ENCODE peak calls at places on chromosome 2, in ten cellular contexts. I, G, K, F, A, B, D, R, C and N are unnamed samples.

GRCh38 chr2:119485336-119486110 is 38.8 kb downstream of the SCTR start:
- DNase-seq in I (no peak), G (no peak), K (no peak), F (peak; percentile 35), A (no peak), B (no peak), D (no peak), R (no peak), C (peak; percentile 73), N (no peak)

GRCh38 chr2:191682148-191682547 is 4.2 kb downstream of the NABP1 start:
- DNase-seq in I (no peak), G (no peak), K (no peak), F (no peak), A (no peak), B (peak; percentile 59), D (no peak), R (no peak), C (no peak), N (no peak)

GRCh38 chr2:238501311-238501710 is 74.6 kb downstream of the ASB1 start:
- DNase-seq in I (no peak), G (no peak), K (no peak), F (no peak), A (no peak), B (no peak), D (no peak), R (no peak), C (no peak), N (no peak)

GRCh38 chr2:212005077-212005671 is 533.4 kb downstream of the ERBB4 start:
- DNase-seq in I (peak; percentile 24), G (peak; percentile 32), K (no peak), F (no peak), A (peak; percentile 59), B (peak; percentile 39), D (peak; percentile 30), R (peak; percentile 35), C (peak; percentile 26), N (no peak)

GRCh38 chr2:37711831-37712230 is 40.4 kb upstream of the CDC42EP3 start:
- DNase-seq in I (no peak), G (no peak), K (no peak), F (no peak), A (peak; percentile 26), B (peak; percentile 64), D (peak; percentile 13), R (no peak), C (no peak), N (no peak)

GRCh38 chr2:239929504-239929903 is 95.6 kb downstream of the NDUFA10 start:
- DNase-seq in I (no peak), G (peak; percentile 26), K (no peak), F (no peak), A (no peak), B (no peak), D (no peak), R (no peak), C (no peak), N (no peak)

GRCh38 chr2:128261245-128262128 is 57.2 kb downstream of the HS6ST1 start:
- DNase-seq in I (no peak), G (no peak), K (no peak), F (peak; percentile 13), A (no peak), B (no peak), D (no peak), R (no peak), C (no peak), N (no peak)

GRCh38 chr2:29443086-29443485 is 327.9 kb downstream of the CLIP4 start:
- DNase-seq in I (no peak), G (no peak), K (no peak), F (no peak), A (no peak), B (no peak), D (no peak), R (no peak), C (no peak), N (no peak)

GRCh38 chr2:213490087-213490486 is 205.8 kb downstream of the SPAG16 start:
- DNase-seq in I (no peak), G (no peak), K (no peak), F (no peak), A (no peak), B (no peak), D (no peak), R (no peak), C (no peak), N (no peak)
- TF ChIP-seq CTCF in I (no peak), G (no peak), K (no peak), F (no peak), A (no peak), B (no peak), D (peak; percentile 9), R (peak; percentile 37), C (no peak), N (no peak)

GRCh38 chr2:77144772-77145171 is 377.4 kb downstream of the LRRTM4 start:
- DNase-seq in I (no peak), G (no peak), K (no peak), F (no peak), A (no peak), B (no peak), D (no peak), R (no peak), C (no peak), N (no peak)

GRCh38 chr2:77147154-77147553 is 375.0 kb downstream of the LRRTM4 start:
- DNase-seq in I (no peak), G (no peak), K (no peak), F (no peak), A (no peak), B (no peak), D (no peak), R (no peak), C (no peak), N (no peak)

GRCh38 chr2:77149565-77149964 is 372.6 kb downstream of the LRRTM4 start:
- DNase-seq in I (no peak), G (no peak), K (no peak), F (no peak), A (no peak), B (no peak), D (no peak), R (no peak), C (no peak), N (no peak)
- TF ChIP-seq CTCF in I (no peak), G (no peak), K (no peak), F (no peak), A (no peak), B (no peak), D (no peak), R (no peak), C (no peak), N (no peak)

GRCh38 chr2:171540437-171540836 is 18.2 kb downstream of the CYBRD1 start:
- DNase-seq in I (no peak), G (no peak), K (no peak), F (no peak), A (no peak), B (no peak), D (no peak), R (no peak), C (no peak), N (no peak)

GRCh38 chr2:171547256-171547655 is 25.0 kb downstream of the CYBRD1 start:
- DNase-seq in I (no peak), G (no peak), K (no peak), F (no peak), A (no peak), B (no peak), D (no peak), R (no peak), C (no peak), N (no peak)

GRCh38 chr2:171545086-171545485 is 22.8 kb downstream of the CYBRD1 start:
- DNase-seq in I (no peak), G (no peak), K (no peak), F (no peak), A (no peak), B (no peak), D (no peak), R (no peak), C (no peak), N (no peak)

DNA sequence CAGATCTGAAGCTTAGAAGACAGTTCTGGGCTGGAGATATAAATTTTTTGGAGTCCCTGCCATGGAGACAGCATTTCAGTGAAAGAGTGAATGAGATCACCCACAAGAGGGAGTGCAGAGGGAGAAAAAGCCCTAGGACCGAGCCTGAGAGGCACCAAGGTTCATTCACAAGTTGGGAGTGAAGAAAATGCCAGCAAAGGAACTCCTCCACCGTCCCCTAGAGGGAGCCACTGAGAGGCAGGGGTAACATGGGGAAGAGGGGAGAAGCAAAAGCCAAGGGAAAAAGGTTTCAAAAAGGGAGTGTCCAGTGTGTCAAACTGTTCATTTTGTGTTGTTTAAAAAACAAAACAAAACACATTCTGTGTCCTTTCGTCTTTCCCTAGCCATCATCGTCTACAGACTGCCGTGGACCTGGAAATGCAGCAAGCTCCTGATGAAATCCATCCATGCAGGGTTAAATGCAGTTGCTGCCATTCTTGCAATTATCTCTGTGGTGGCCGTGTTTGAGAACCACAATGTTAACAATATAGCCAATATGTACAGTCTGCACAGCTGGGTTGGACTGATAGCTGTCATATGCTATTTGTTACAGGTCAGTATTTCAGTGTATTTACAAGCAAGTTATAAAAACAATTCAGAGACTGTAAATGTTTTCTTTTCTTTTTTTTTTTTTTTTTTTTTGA is 19.1 kb downstream of the CYBRD1 start:
- DNase-seq in I (no peak), G (no peak), K (no peak), F (no peak), A (no peak), B (no peak), D (no peak), R (no peak), C (no peak), N (no peak)
- TF ChIP-seq CTCF in I (no peak), G (no peak), K (peak; percentile 14), F (peak; percentile 21), A (peak; percentile 58), B (peak; percentile 55), D (peak; percentile 27), R (peak; percentile 55), C (peak; percentile 10), N (peak; percentile 28)

DNA sequence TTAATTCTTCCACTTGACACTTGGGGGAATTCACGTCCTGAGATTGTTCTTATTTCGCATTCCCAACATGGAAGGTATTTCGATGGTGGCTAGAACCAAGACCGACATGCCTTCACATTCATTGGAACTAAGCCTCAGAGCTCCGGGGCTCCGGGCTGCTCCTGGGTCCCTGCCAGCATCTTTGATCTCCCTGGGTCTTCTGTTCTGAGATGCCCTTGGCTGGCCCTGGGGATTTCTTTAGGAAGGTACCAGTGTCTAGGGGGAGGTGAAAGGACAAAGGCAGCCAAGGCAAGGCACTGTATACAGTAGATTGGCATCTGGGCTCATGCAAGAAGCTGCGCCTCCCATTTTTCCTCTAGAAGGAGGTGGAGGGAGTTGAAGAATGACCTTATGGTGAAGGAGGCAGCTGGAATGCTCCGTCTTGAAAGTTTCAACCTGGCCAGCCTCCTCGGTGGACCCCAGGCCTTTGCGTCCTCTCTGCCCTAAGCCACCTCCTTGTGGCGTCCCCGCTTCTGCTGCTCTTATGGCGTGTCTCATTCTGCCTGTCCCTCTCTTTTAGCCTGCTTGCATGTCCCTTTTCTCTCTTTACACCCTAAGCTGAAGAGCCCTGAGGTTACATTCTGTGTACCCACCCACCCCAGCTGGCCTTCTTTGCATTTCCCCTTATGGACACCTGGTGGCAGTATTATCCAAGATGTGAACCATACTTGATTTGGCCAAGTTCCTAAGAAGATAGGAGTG is 77.1 kb downstream of the DYSF start:
- DNase-seq in I (peak; percentile 34), G (no peak), K (no peak), F (peak; percentile 16), A (peak; percentile 67), B (peak; percentile 53), D (peak; percentile 57), R (peak; percentile 52), C (no peak), N (no peak)
- TF ChIP-seq CTCF in I (no peak), G (peak; percentile 49), K (peak; percentile 56), F (peak; percentile 50), A (peak; percentile 78), B (peak; percentile 70), D (peak; percentile 43), R (peak; percentile 77), C (peak; percentile 53), N (peak; percentile 73)